ENCODE peak calls at places on chromosomes 4 and X, in nine cellular contexts. I is coronary artery, D is H9, J is astrocyte, L is natural killer cell, A is cardiac fibroblast, Q is RWPE1, E is esophagus squamous epithelium, T is HFFc6. F is an unnamed sample.

GRCh38 chr4:25107827-25108516 is 52.3 kb downstream of the SEPSECS start:
- DNase-seq in Q (no peak), L (no peak), I (no peak), J (no peak), A (peak), D (peak), T (no peak), E (no peak), F (no peak)

GRCh38 chrX:51496501-51497291 is at the start of gene NUDT11:
- DNase-seq in L (peak), T (peak), I (peak), Q (peak), D (peak), E (no peak), A (peak), J (peak), F (peak)

GRCh38 chr4:82998898-82999297 is 11.7 kb downstream of the LIN54 start:
- DNase-seq in J (no peak), E (no peak), I (no peak), Q (no peak), T (no peak), A (no peak), D (no peak), L (no peak), F (no peak)

GRCh38 chr4:25144870-25145481 is 15.3 kb downstream of the SEPSECS start:
- DNase-seq in Q (peak), E (no peak), T (peak), A (peak), D (no peak), J (peak), I (no peak), L (no peak), F (no peak)

GRCh38 chr4:165715211-165715610 is 157.8 kb upstream of the TLL1 start:
- DNase-seq in J (peak), L (no peak), T (no peak), Q (no peak), I (no peak), E (no peak), D (no peak), A (no peak), F (no peak)

GRCh38 chr4:54525602-54526001 is 132.2 kb upstream of the KIT start:
- DNase-seq in D (no peak), L (no peak), A (peak), J (peak), E (no peak), Q (peak), I (no peak), T (peak), F (no peak)

GRCh38 chr4:153212755-153213154 is 8.5 kb downstream of the TRIM2 start:
- DNase-seq in L (no peak), A (no peak), E (no peak), T (no peak), J (no peak), Q (no peak), I (no peak), D (no peak), F (no peak)

GRCh38 chrX:103616676-103617186 is 9.0 kb downstream of the TCEAL3 start:
- DNase-seq in Q (no peak), J (no peak), E (no peak), D (no peak), T (no peak), I (no peak), L (no peak), A (no peak), F (no peak)

DNA sequence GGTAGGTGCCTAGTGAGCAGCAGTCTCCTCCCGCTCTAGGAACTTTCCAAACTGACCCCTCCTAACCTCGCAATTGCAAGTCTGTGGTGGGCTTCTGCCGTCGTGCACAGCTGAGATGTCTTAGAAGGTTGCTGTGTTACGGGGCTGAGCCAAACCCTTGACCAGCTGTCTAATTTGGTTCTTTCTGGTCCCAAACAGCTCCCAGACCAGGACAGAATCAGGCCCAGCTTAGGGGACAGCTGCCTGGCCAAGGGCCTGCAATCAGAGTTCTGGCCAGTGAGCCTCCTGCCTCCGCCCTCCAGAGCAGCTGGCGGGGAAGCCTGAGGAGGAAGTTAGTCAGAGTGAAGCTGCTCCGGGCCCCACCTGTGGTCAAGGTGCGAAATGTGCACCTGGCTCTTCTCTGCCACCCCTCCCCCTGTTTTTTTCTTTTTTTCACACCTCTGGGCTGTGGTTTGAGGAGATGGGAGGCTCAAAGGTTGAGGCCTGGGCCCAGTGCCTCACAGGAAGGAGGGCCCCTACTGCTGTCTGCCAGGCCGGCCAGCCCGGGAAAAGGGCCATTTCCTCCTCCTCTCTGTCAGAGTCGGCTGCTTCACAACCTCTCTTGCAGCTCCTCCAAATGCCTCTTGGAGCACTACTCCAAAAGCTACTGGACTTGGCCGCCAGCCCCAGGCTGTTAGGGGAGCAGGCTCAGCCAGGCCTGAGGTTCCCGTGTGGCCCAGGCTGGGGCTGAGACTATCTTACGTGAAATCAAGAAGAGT is 4.2 kb upstream of the CXCR3 start:
- DNase-seq in E (no peak), T (no peak), J (peak), I (no peak), L (peak), A (peak), Q (peak), D (peak), F (peak)
- TF ChIP-seq CTCF in E (no peak), T (no peak), J (no peak), I (no peak), L (no peak), A (peak), Q (no peak), D (peak), F (no peak)

GRCh38 chr4:156676116-156676851 is 295.3 kb downstream of the PDGFC start:
- DNase-seq in Q (no peak), L (no peak), I (no peak), A (no peak), E (no peak), D (no peak), J (peak), T (no peak), F (no peak)
- TF ChIP-seq CTCF in Q (no peak), L (no peak), I (no peak), A (no peak), E (no peak), D (no peak), J (no peak), T (no peak), F (no peak)

GRCh38 chrX:133922390-133922772 is 63.0 kb downstream of the GPC3 start:
- DNase-seq in E (no peak), T (no peak), I (no peak), L (no peak), Q (no peak), D (no peak), A (no peak), J (no peak), F (no peak)

GRCh38 chrX:133923548-133923947 is 61.8 kb downstream of the GPC3 start:
- DNase-seq in Q (no peak), A (no peak), D (no peak), I (no peak), T (no peak), E (no peak), L (no peak), J (no peak), F (no peak)

GRCh38 chrX:133923113-133923512 is 62.3 kb downstream of the GPC3 start:
- DNase-seq in L (no peak), T (no peak), D (no peak), Q (no peak), E (no peak), J (no peak), A (peak), I (no peak), F (no peak)

GRCh38 chrX:133921084-133921483 is 64.3 kb downstream of the GPC3 start:
- DNase-seq in Q (no peak), A (no peak), J (no peak), L (no peak), D (no peak), E (no peak), T (no peak), I (no peak), F (no peak)

GRCh38 chrX:133921764-133922389 is 63.5 kb downstream of the GPC3 start:
- DNase-seq in L (no peak), J (no peak), Q (peak), I (no peak), E (no peak), D (peak), T (no peak), A (peak), F (peak)
- TF ChIP-seq CTCF in L (no peak), J (peak), Q (no peak), I (no peak), E (no peak), D (peak), T (peak), A (peak), F (no peak)

DNA sequence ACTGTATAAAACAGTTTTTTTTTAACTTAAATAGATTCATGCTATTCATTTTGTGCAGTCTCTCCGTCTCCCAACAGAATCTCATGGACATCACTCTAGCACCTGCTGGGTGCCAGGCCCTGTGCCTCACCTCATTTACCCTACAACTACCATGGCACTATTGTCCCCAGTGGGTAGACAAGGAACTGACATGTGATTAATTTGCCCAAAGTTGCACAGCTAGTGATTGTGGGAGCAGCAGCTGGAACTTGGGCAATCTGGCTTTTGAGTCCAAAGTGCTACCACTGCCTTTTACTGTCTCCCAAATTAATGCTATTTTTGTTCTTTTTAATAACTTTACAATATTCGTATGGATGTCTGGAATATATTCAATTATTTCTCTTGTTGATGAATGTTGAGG is 11.2 kb upstream of the PGRMC2 start:
- DNase-seq in J (no peak), E (no peak), Q (no peak), T (no peak), D (no peak), I (no peak), L (no peak), A (no peak), F (no peak)
- TF ChIP-seq CTCF in J (no peak), E (no peak), Q (no peak), T (peak), D (peak), I (no peak), L (no peak), A (no peak), F (no peak)